ENCODE peak calls at places on chromosomes 16 and 17, in nine cellular contexts. E, K, A, U, L, I, Z, F and R are unnamed samples.

GRCh38 chr17:60832206-60832605 is 154.6 kb downstream of the BCAS3 start:
- DNase-seq in E (no peak), K (no peak), A (no peak), U (no peak), L (no peak), I (no peak), Z (no peak), F (no peak), R (no peak)

GRCh38 chr16:3780570-3780969 is 63.2 kb upstream of the TRAP1 start:
- DNase-seq in E (peak), K (no peak), A (no peak), U (no peak), L (no peak), I (no peak), Z (no peak), F (no peak), R (no peak)

GRCh38 chr17:6753006-6753445 is 2.8 kb upstream of the XAF1 start:
- DNase-seq in E (no peak), K (peak), A (no peak), U (peak), L (peak), I (no peak), Z (no peak), F (peak), R (peak)

GRCh38 chr17:81488276-81488860 is 24.2 kb downstream of the ACTG1 start:
- DNase-seq in E (no peak), K (no peak), A (no peak), U (no peak), L (no peak), I (no peak), Z (no peak), F (no peak), R (no peak)

GRCh38 chr17:33940769-33941168 is 314.3 kb upstream of the CCL2 start:
- DNase-seq in E (no peak), K (no peak), A (no peak), U (no peak), L (no peak), I (no peak), Z (no peak), F (no peak), R (no peak)

GRCh38 chr17:34442387-34443111 is 79.5 kb upstream of the CCL1 start:
- DNase-seq in E (no peak), K (no peak), A (no peak), U (no peak), L (no peak), I (no peak), Z (no peak), F (no peak), R (no peak)

GRCh38 chr17:47731396-47731795 is 1.6 kb upstream of the TBX21 start:
- DNase-seq in E (no peak), K (no peak), A (no peak), U (no peak), L (no peak), I (no peak), Z (no peak), F (no peak), R (no peak)

GRCh38 chr17:43326490-43327275 is 72.1 kb upstream of the ARL4D start:
- DNase-seq in E (no peak), K (no peak), A (no peak), U (no peak), L (no peak), I (no peak), Z (no peak), F (no peak), R (no peak)

GRCh38 chr16:58462997-58463891 is 36.7 kb upstream of the NDRG4 start:
- DNase-seq in E (no peak), K (no peak), A (no peak), U (no peak), L (no peak), I (no peak), Z (peak), F (no peak), R (no peak)

GRCh38 chr16:3074860-3075545 is 9.6 kb downstream of the IL32 start:
- DNase-seq in E (no peak), K (no peak), A (no peak), U (no peak), L (no peak), I (no peak), Z (peak), F (peak), R (no peak)

GRCh38 chr16:22214893-22215292 is 8.8 kb downstream of the EEF2K start:
- DNase-seq in E (no peak), K (no peak), A (no peak), U (no peak), L (no peak), I (no peak), Z (no peak), F (no peak), R (no peak)